ENCODE peak calls at places on chromosomes 2 and 18, in four cellular contexts. O, P, C and Z are unnamed samples.

GRCh38 chr2:146741260-146741659 is 1103.6 kb upstream of the ACVR2A start:
- DNase-seq in C (no peak), P (no peak), O (no peak), Z (no peak)

GRCh38 chr2:37890893-37891495 is 34.1 kb upstream of the RMDN2 start:
- DNase-seq in P (peak; percentile 76), C (peak; percentile 27), O (no peak), Z (peak; percentile 71)

GRCh38 chr2:218003265-218003950 is 613 bp upstream of the TNS1 start:
- DNase-seq in O (no peak), P (peak; percentile 71), C (peak; percentile 51), Z (no peak)

GRCh38 chr18:39871976-39872375 is 2083.1 kb upstream of the PIK3C3 start:
- DNase-seq in O (no peak), C (no peak), P (no peak), Z (peak; percentile 69)

GRCh38 chr2:25587361-25587760 is 86.0 kb downstream of the DTNB start:
- DNase-seq in P (no peak), O (no peak), C (peak; percentile 61), Z (peak; percentile 43)

GRCh38 chr2:127581050-127581345 is 45.5 kb downstream of the MYO7B start:
- DNase-seq in C (no peak), O (no peak), P (no peak), Z (no peak)

GRCh38 chr18:11987527-11987926 is 6.2 kb downstream of the IMPA2 start:
- DNase-seq in O (no peak), P (no peak), C (no peak), Z (no peak)

GRCh38 chr2:38592951-38593350 is 9.8 kb downstream of the HNRNPLL start:
- DNase-seq in O (no peak), P (no peak), C (peak; percentile 55), Z (peak; percentile 67)

GRCh38 chr2:64998658-64999061 is 9.5 kb downstream of the SLC1A4 start:
- DNase-seq in C (peak; percentile 65), P (peak; percentile 52), O (no peak), Z (no peak)

GRCh38 chr2:112144966-112145365 is 6.8 kb downstream of the FBLN7 start:
- DNase-seq in P (no peak), O (no peak), C (no peak), Z (no peak)

GRCh38 chr18:38241216-38241615 is 675.6 kb upstream of the CELF4 start:
- DNase-seq in O (peak; percentile 34), C (peak; percentile 12), P (no peak), Z (peak; percentile 65)

GRCh38 chr2:231665208-231665921 is 43.0 kb upstream of the PTMA start:
- DNase-seq in P (no peak), C (no peak), O (no peak), Z (no peak)

GRCh38 chr2:120685403-120686297 is 50.0 kb upstream of the GLI2 start:
- DNase-seq in P (no peak), C (no peak), O (no peak), Z (no peak)

GRCh38 chr2:239001794-239002193 is 153.9 kb downstream of the TWIST2 start:
- DNase-seq in P (no peak), O (no peak), C (no peak), Z (no peak)

GRCh38 chr2:9644603-9645002 is 13.8 kb upstream of the YWHAQ start:
- DNase-seq in C (peak; percentile 61), P (no peak), O (no peak), Z (peak; percentile 99)

DNA sequence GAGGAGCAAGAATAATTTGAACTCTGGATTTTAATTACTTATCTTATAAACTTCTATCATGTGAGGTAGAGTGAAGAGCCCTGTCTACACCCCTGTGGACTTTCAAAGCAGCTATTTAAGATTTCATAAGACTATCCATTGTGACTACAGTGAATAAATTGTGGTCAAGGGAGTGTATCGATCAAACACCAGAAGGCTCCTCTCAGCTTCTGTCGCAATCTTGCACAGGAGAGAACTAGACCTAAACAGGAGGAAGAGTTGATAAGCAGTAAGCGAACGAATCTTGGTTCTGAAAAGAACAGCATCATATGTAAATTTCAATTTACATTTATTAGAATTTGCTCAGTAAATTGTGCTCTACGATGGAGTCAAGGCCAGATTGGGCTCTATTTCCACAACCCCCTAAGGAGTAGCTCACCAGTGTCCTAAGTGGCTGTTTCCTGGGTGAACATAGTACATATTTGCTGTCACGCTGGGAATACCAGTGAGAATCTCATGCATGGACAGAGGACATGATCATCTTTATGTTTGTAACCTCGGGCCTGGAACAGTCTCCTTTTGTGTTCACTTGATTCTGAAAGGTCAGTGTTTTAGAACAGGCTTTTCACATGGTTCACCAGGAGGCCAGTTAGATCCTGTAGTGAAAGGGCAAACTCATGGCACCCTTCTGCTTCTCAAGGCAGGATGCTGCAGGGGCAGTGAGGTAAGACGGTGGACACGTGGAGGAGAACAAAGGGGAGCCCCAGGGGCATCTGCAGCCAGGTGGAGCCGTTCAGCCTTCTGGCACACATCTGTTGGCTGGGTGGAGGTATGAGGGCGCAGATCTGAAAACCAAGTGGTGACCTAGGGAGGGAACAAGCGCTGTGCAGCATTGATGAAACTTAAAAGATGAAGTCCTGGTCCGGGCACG is 33.3 kb downstream of the NPAS2 start:
- DNase-seq in C (no peak), P (no peak), O (no peak), Z (no peak)
- TF ChIP-seq CTCF in C (no peak), P (no peak), O (no peak), Z (no peak)

GRCh38 chr2:189798312-189799029 is 14.2 kb downstream of the PMS1 start:
- DNase-seq in C (peak; percentile 35), O (no peak), P (no peak), Z (peak; percentile 39)

GRCh38 chr2:189797902-189798301 is 13.7 kb downstream of the PMS1 start:
- DNase-seq in O (no peak), C (no peak), P (no peak), Z (no peak)

GRCh38 chr2:189802396-189802912 is 18.2 kb downstream of the PMS1 start:
- DNase-seq in O (no peak), C (no peak), P (no peak), Z (peak; percentile 61)

GRCh38 chr2:189799531-189799930 is 15.3 kb downstream of the PMS1 start:
- DNase-seq in O (no peak), C (peak; percentile 75), P (no peak), Z (peak; percentile 68)

GRCh38 chr2:189799030-189799331 is 14.7 kb downstream of the PMS1 start:
- DNase-seq in C (no peak), P (no peak), O (no peak), Z (no peak)
- TF ChIP-seq CTCF in C (no peak), P (no peak), O (no peak), Z (no peak)

DNA sequence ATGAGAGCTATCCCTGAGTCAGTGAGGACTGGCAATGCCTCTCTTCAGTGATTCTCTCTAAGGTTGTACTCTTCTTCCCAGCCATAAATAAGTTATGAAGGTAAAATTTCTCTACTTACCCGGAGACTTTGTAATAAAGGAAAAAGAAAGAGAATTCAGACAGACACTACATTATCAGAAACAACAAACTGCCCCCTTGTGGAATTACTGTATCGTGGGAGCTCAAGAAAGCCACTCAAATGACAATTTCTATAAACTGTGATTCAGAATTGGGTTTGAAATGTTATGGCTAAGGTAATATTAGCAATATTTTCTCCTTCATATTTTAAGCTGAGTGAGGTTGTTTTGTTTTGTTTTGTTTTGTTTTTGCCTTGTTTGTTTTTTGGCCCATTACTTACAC is 155.8 kb upstream of the TANK start:
- DNase-seq in O (no peak), C (no peak), P (no peak), Z (peak; percentile 20)
- TF ChIP-seq CTCF in O (peak; percentile 38), C (peak; percentile 41), P (peak; percentile 40), Z (peak; percentile 47)

DNA sequence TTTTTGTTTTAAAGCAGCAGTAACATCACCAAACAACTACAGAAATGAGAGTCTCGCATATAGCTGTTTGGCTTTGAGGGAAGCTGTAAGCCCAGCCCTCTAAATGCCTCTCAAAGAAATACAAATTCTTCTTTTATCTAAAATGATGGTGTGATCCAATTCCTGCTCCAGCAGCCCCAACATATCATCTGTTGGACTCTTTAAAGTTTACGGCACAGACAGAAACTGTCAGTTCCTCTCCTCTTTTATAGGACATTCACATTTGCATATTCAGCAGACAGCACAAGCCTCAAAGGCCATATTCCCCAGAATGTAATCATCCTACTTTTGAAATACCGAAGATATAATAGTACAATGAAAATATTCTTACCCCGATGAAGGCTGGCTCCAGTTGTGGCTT is 216.9 kb upstream of the REV1 start:
- DNase-seq in C (peak; percentile 54), O (no peak), P (no peak), Z (no peak)
- TF ChIP-seq CTCF in C (no peak), O (no peak), P (no peak), Z (no peak)

DNA sequence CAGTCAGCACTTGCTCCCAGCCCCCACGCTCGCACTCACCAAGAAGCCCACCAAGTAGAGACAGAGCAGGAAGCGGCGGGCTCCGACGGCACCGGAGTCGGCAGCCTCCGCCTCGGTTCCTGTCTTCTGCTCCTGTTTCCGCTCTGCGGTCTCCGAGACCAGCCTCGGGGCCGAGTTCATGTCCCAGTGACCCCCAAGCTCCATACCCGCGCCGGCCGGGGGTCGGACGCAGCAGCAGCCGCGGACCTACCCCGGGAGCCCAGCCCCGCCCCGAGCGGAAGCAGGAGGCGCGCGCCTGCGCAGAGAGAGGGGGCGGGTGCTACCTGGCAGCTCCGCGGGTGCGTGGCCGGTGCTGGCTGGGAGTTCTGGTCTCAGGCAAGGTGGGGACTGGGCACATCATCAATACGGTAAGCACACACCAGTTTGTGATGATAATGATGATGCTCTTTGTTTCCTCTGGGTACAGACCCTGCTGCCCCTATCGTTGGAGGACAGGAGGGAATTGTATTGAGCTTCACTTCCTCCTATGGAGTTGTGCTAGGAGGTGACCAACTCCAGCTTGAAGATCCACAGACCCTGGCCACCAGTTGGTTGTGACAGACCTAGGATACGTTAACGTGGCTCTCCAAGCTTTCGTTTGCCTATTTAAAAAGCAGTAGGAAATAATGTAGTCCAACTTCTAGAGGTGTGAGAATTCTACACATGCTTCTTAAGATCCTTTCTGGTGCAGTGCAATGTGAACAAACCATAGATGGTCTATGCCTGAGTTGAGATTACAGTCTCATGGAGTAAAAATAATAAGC is 25.0 kb upstream of the TMEM182 start:
- DNase-seq in O (no peak), C (peak; percentile 31), P (peak; percentile 89), Z (peak; percentile 78)
- TF ChIP-seq CTCF in O (no peak), C (no peak), P (no peak), Z (peak; percentile 12)

GRCh38 chr2:11781624-11782023 is 35.2 kb downstream of the LPIN1 start:
- DNase-seq in C (no peak), P (no peak), O (no peak), Z (no peak)

GRCh38 chr2:11775384-11775783 is 29.0 kb downstream of the LPIN1 start:
- DNase-seq in C (peak; percentile 39), P (no peak), O (no peak), Z (no peak)

GRCh38 chr2:11777066-11777782 is 30.8 kb downstream of the LPIN1 start:
- DNase-seq in P (no peak), O (no peak), C (no peak), Z (no peak)

GRCh38 chr2:11777886-11778415 is 31.5 kb downstream of the LPIN1 start:
- DNase-seq in C (no peak), O (no peak), P (no peak), Z (no peak)

DNA sequence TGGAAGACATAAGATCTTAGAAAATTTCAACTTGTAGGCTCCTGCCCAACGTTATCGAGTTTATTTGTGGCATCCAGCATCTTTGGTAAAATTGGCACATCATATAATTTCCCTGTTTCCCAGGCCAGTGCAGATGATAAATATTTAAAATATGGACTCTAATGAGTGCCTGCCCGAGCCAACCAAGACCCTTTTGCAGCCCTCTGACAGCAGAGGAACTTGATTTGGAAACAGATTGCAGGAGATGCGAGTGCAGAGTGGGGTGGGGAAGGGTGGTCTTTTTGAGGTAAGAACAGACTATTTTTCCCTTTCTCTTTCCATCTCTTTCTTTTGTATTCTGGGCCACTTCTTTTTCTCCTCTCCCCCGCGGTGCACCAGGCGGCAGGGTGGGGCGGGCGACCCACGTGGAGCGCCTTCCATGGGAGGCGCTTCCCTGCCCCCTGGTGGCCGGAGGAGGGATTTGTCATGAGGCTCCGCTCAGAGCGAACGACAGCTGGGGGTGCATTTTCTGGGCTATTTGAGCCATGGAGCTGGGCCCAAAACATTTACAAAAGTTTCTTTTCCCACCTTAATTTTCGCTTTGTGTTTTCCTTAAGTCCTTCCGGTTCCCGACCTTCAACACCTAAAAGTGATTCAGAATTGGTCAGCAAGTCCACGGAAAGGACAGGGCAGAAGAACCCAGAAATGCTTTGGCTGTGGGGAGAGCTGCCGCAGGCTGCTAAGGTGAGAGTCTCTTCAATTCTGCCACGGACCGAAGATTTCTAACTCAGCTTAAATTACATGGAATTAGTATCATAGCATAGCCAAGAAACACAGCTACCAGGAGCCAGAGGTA is 32.7 kb downstream of the LPIN1 start:
- DNase-seq in C (no peak), P (peak; percentile 82), O (no peak), Z (peak; percentile 64)
- TF ChIP-seq CTCF in C (peak; percentile 75), P (peak; percentile 99), O (peak; percentile 97), Z (peak; percentile 90)